ENCODE peak calls at places on chromosomes 13 and 19, in four cellular contexts. D is IMR-90, S is H9, K is H1. A is an unnamed sample.

GRCh38 chr19:41551212-41551610 is 24.8 kb upstream of the CEACAM21 start:
- DNase-seq in D (no peak), S (no peak), K (no peak), A (no peak)

GRCh38 chr19:15464394-15465385 is at the start of gene RASAL3:
- DNase-seq in D (no peak), S (peak), K (no peak), A (no peak)

GRCh38 chr19:41386442-41386841 is 10.1 kb downstream of the TMEM91 start:
- DNase-seq in D (no peak), S (no peak), K (no peak), A (no peak)

GRCh38 chr19:19655641-19656343 is 7.7 kb downstream of the ATP13A1 start:
- DNase-seq in D (no peak), S (no peak), K (no peak), A (no peak)

GRCh38 chr13:107216046-107216715 is 648.2 kb upstream of the ARGLU1 start:
- DNase-seq in D (no peak), S (no peak), K (no peak), A (peak)

GRCh38 chr19:40599331-40600085 is 1.7 kb upstream of the LTBP4 start:
- DNase-seq in D (no peak), S (peak), K (no peak), A (no peak)

GRCh38 chr13:30998548-30999140 is 66.2 kb downstream of the TEX26 start:
- DNase-seq in D (peak), S (no peak), K (no peak), A (no peak)

GRCh38 chr19:39053276-39054090 is 21.1 kb upstream of the FBXO27 start:
- DNase-seq in D (no peak), S (no peak), K (no peak), A (no peak)

GRCh38 chr19:8498295-8498694 is 4.1 kb downstream of the PRAM1 start:
- DNase-seq in D (no peak), S (no peak), K (no peak), A (no peak)

GRCh38 chr19:16200038-16200775 is 2.5 kb downstream of the AP1M1 start:
- DNase-seq in D (peak), S (no peak), K (no peak), A (peak)

GRCh38 chr13:94178625-94179244 is 300.7 kb downstream of the DCT start:
- DNase-seq in D (peak), S (no peak), K (no peak), A (no peak)

GRCh38 chr19:52637718-52638585 is at the start of gene ZNF83:
- DNase-seq in D (peak), S (peak), K (peak), A (peak)

GRCh38 chr13:80074811-80075210 is 266.1 kb downstream of the SPRY2 start:
- DNase-seq in D (no peak), S (no peak), K (no peak), A (no peak)

GRCh38 chr13:77386880-77387606 is 60.1 kb upstream of the MYCBP2 start:
- DNase-seq in D (peak), S (no peak), K (no peak), A (no peak)

GRCh38 chr13:105406551-105406950 is 1128.9 kb downstream of the EFNB2 start:
- DNase-seq in D (no peak), S (no peak), K (no peak), A (no peak)

GRCh38 chr13:34462843-34463242 is 479.2 kb upstream of the NBEA start:
- DNase-seq in D (peak), S (no peak), K (no peak), A (no peak)

GRCh38 chr13:33743438-33744368 is 74.2 kb upstream of the RFC3 start:
- DNase-seq in D (no peak), S (no peak), K (no peak), A (peak)

GRCh38 chr13:32022292-32022691 is 9.3 kb upstream of the FRY start:
- DNase-seq in D (no peak), S (no peak), K (no peak), A (no peak)

GRCh38 chr19:38663957-38664502 is 16.6 kb downstream of the ACTN4 start:
- DNase-seq in D (no peak), S (no peak), K (no peak), A (no peak)

GRCh38 chr19:3047307-3048189 is 14.7 kb downstream of the TLE5 start:
- DNase-seq in D (peak), S (peak), K (no peak), A (peak)
- H2AK5ac ChIP-seq in D (no peak), S (no peak), K (no peak), A (no peak)

DNA sequence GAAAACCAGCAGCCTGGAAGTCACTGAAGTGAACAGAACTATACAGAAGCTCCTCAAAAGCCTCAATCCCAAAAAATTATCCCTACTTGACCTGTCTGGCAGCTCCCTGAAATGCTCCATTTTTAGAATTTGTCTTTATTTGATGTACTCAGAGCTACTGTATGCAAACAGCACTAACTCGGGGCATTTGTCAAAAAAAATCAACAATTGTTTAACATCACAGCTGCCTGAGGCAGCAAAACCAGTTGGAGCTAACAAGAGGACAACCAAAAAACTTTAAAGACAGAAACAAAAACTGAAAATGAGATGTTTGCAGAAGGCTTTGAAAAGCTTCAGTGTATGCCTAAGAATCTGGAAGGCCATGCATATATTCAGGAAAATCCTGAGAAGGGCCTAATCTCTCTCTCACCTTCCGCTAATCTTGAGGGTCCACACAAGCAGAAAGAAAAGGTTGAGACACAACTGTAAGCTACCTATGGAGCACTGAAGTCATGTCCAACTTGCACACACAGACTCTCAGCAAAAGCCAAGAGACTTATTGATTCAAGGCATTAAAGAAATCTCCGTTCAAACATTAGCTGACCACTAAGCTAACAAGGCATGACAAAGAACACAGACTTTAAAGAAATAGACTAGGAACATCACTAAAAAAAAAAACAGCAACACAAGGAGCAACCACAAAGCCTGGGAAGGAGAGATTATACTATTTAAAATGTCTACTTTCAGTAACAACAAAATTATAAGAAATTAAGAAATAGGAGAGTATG is 16.1 kb downstream of the VWA8 start:
- DNase-seq in D (no peak), S (no peak), K (no peak), A (peak)
- H3K4ac ChIP-seq in D (no peak), S (no peak), K (no peak), A (no peak)

DNA sequence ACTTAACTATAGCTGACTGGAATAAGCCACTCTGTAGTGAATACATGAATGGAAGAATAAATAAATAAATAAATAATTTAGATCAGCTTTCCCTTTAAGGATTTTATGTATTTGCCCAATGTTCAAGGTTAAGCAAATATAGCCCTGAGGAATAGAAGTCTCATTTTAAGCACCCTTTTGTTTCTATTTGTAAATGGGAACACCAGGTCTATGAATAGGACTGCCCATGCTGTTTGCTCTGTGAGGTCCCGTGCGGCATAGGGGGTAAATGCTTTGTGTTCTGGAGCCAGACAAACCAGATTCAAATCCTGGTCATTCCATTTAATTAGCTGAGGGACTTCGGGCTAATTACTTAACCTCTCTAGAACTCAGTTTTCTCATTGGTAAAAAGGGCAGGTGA is 29.3 kb downstream of the CBY2 start:
- DNase-seq in D (no peak), S (no peak), K (no peak), A (no peak)
- H4K5ac ChIP-seq in D (no peak), S (no peak), K (no peak), A (no peak)

GRCh38 chr19:33535176-33535575 is 13.6 kb upstream of the PEPD start:
- DNase-seq in D (peak), S (no peak), K (no peak), A (no peak)

GRCh38 chr19:33530261-33530660 is 8.7 kb upstream of the PEPD start:
- DNase-seq in D (no peak), S (no peak), K (no peak), A (no peak)

GRCh38 chr19:33530842-33531241 is 9.3 kb upstream of the PEPD start:
- DNase-seq in D (no peak), S (no peak), K (no peak), A (no peak)

GRCh38 chr19:33529094-33529676 is 7.6 kb upstream of the PEPD start:
- DNase-seq in D (no peak), S (no peak), K (no peak), A (no peak)

DNA sequence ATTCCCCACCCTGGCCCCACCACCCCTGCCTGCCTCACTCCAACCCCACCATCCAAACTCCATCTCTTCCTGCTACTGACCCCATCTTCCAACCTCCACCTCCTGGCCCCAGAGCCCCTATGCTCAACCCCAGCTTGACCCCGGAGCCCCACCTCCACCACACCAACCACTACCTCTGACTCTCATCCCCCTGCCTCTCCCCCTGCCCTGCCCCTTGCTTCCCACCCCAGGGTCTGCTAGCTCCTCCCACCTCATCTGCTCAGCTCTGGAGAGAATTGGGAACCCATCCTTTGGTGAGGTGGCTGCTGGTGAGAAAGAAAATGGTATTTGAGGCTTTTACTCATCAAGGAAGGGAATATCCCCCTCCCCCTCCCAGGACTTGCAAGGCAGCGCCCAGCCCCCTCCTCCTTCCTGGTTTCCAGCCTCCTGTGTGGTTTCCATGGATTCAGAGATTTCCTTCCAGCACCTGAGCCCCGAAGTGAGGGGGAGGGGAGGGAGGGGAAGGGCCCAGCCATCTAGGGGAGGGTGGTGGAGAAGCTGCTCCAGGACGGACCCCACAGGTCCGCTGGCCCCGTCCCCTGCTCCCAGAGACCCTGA is 11.4 kb upstream of the PEPD start:
- DNase-seq in D (no peak), S (peak), K (no peak), A (peak)
- H2AK5ac ChIP-seq in D (no peak), S (no peak), K (no peak), A (no peak)

GRCh38 chr19:18558202-18558555 is 509 bp downstream of the KXD1 start:
- DNase-seq in D (no peak), S (no peak), K (no peak), A (no peak)

GRCh38 chr19:18558595-18558994 is 925 bp downstream of the KXD1 start:
- DNase-seq in D (no peak), S (no peak), K (no peak), A (no peak)

GRCh38 chr19:18557474-18558201 is at the start of gene KXD1:
- DNase-seq in D (peak), S (peak), K (peak), A (peak)

GRCh38 chr19:18562086-18562485 is 4.4 kb downstream of the KXD1 start:
- DNase-seq in D (no peak), S (no peak), K (no peak), A (no peak)

DNA sequence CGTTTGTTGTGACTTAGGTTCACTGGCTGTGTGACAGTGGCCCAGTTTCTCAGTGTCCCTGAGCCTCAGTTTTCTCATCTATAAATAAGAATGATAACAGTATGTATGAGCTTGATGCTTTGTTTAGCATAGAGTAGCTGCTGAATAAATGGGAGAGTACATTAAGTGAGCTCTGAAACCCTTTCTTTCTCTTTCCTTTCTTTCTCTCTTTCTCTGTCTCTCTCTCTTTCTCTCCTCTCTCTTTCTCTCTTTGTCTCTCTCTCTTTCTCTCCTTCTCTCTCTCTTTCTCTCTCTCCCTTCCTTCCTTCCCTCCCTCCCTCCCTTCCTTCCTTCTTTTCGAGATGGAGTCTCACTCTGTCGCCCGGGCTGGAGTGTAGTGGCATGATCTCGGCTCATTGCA is 2.0 kb downstream of the KXD1 start:
- DNase-seq in D (no peak), S (no peak), K (no peak), A (no peak)
- H3K4ac ChIP-seq in D (no peak), S (no peak), K (no peak), A (no peak)

GRCh38 chr13:37047032-37047431 is 12.5 kb downstream of the SUPT20H start:
- DNase-seq in D (no peak), S (no peak), K (no peak), A (no peak)
- H4K5ac ChIP-seq in D (no peak), S (no peak), K (no peak), A (no peak)

GRCh38 chr19:35106898-35107540 is 8.6 kb upstream of the FXYD3 start:
- DNase-seq in D (no peak), S (no peak), K (no peak), A (no peak)

GRCh38 chr19:35105047-35105410 is 10.6 kb upstream of the FXYD3 start:
- DNase-seq in D (no peak), S (no peak), K (no peak), A (no peak)

GRCh38 chr19:35106291-35106583 is 9.4 kb upstream of the FXYD3 start:
- DNase-seq in D (no peak), S (no peak), K (no peak), A (no peak)

GRCh38 chr19:35104361-35104760 is 11.3 kb upstream of the FXYD3 start:
- DNase-seq in D (no peak), S (no peak), K (no peak), A (no peak)

GRCh38 chr19:35105411-35106290 is 10.0 kb upstream of the FXYD3 start:
- DNase-seq in D (no peak), S (no peak), K (no peak), A (no peak)
- H2AK5ac ChIP-seq in D (no peak), S (no peak), K (peak), A (no peak)

GRCh38 chr13:112067121-112067741 is at the start of gene SOX1:
- DNase-seq in D (no peak), S (peak), K (no peak), A (peak)
- H3K4ac ChIP-seq in D (no peak), S (no peak), K (no peak), A (no peak)

A was measured in mesendoderm.